ENCODE peak calls at places on chromosomes 13 and 19, in ten cellular contexts. One of them, this sample, is unnamed.
A peak's percentile ranks its signal among the peaks of the same experiment; 100 is the strongest.

GRCh38 chr19:5971714-5972354 is 6.1 kb downstream of the RANBP3 start:
- DNase-seq in upper lobe of left lung: no peak
- DNase-seq in K562: no peak
- DNase-seq in A549: no peak
- DNase-seq in ovary: no peak
- DNase-seq in HepG2: no peak
- DNase-seq in stomach: no peak
- DNase-seq in transverse colon: no peak
- DNase-seq in H1: no peak
- DNase-seq in sigmoid colon: no peak
- DNase-seq in this sample: no peak

GRCh38 chr13:49060698-49061387 is 85.1 kb downstream of the FNDC3A start:
- DNase-seq in ovary: no peak
- DNase-seq in upper lobe of left lung: no peak
- DNase-seq in stomach: no peak
- DNase-seq in sigmoid colon: no peak
- DNase-seq in transverse colon: no peak
- DNase-seq in HepG2: no peak
- DNase-seq in K562: no peak
- DNase-seq in H1: no peak
- DNase-seq in A549: no peak
- DNase-seq in this sample: no peak

GRCh38 chr19:29671393-29672076 is 6.3 kb downstream of the PLEKHF1 start:
- DNase-seq in K562: peak; percentile 62
- DNase-seq in ovary: peak; percentile 19
- DNase-seq in H1: no peak
- DNase-seq in upper lobe of left lung: peak; percentile 72
- DNase-seq in HepG2: peak; percentile 76
- DNase-seq in stomach: peak; percentile 60
- DNase-seq in sigmoid colon: peak; percentile 72
- DNase-seq in A549: no peak
- DNase-seq in transverse colon: peak; percentile 72
- DNase-seq in this sample: no peak

GRCh38 chr19:46390866-46391265 is 22.5 kb downstream of the CCDC8 start:
- DNase-seq in upper lobe of left lung: no peak
- DNase-seq in H1: no peak
- DNase-seq in K562: no peak
- DNase-seq in sigmoid colon: peak; percentile 62
- DNase-seq in stomach: no peak
- DNase-seq in transverse colon: no peak
- DNase-seq in ovary: peak; percentile 26
- DNase-seq in A549: no peak
- DNase-seq in HepG2: no peak
- DNase-seq in this sample: no peak

GRCh38 chr19:38564981-38565685 is 52.6 kb downstream of the MAP4K1 start:
- DNase-seq in transverse colon: no peak
- DNase-seq in A549: no peak
- DNase-seq in H1: no peak
- DNase-seq in sigmoid colon: no peak
- DNase-seq in ovary: no peak
- DNase-seq in upper lobe of left lung: no peak
- DNase-seq in K562: no peak
- DNase-seq in stomach: no peak
- DNase-seq in HepG2: no peak
- DNase-seq in this sample: no peak

GRCh38 chr19:43305642-43306041 is 36.3 kb upstream of the PSG9 start:
- DNase-seq in HepG2: peak; percentile 17
- DNase-seq in ovary: no peak
- DNase-seq in upper lobe of left lung: no peak
- DNase-seq in K562: peak; percentile 11
- DNase-seq in A549: no peak
- DNase-seq in transverse colon: no peak
- DNase-seq in stomach: no peak
- DNase-seq in sigmoid colon: no peak
- DNase-seq in H1: no peak
- DNase-seq in this sample: no peak

GRCh38 chr19:55156202-55157063 is 1.1 kb downstream of the TNNI3 start:
- DNase-seq in upper lobe of left lung: peak; percentile 55
- DNase-seq in stomach: peak; percentile 65
- DNase-seq in sigmoid colon: no peak
- DNase-seq in ovary: no peak
- DNase-seq in H1: no peak
- DNase-seq in A549: peak; percentile 90
- DNase-seq in transverse colon: peak; percentile 74
- DNase-seq in HepG2: peak; percentile 64
- DNase-seq in K562: peak; percentile 93
- DNase-seq in this sample: no peak

GRCh38 chr19:19105365-19106060 is 32.8 kb downstream of the TMEM161A start:
- DNase-seq in stomach: peak; percentile 51
- DNase-seq in transverse colon: peak; percentile 69
- DNase-seq in upper lobe of left lung: no peak
- DNase-seq in A549: peak; percentile 48
- DNase-seq in sigmoid colon: peak; percentile 76
- DNase-seq in H1: no peak
- DNase-seq in HepG2: peak; percentile 48
- DNase-seq in K562: peak; percentile 93
- DNase-seq in ovary: peak; percentile 87
- DNase-seq in this sample: peak; percentile 57

GRCh38 chr19:41839211-41839610 is 5.3 kb downstream of the LYPD4 start:
- DNase-seq in sigmoid colon: no peak
- DNase-seq in stomach: no peak
- DNase-seq in K562: no peak
- DNase-seq in transverse colon: no peak
- DNase-seq in HepG2: no peak
- DNase-seq in H1: no peak
- DNase-seq in ovary: no peak
- DNase-seq in A549: no peak
- DNase-seq in upper lobe of left lung: no peak
- DNase-seq in this sample: no peak
- H3K4me3 ChIP-seq in sigmoid colon: no peak overlapping the region
- H3K4me3 ChIP-seq in stomach: no peak overlapping the region
- H3K4me3 ChIP-seq in K562: no peak overlapping the region
- H3K4me3 ChIP-seq in transverse colon: no peak overlapping the region
- H3K4me3 ChIP-seq in HepG2: no peak overlapping the region
- H3K4me3 ChIP-seq in H1: no peak overlapping the region
- H3K4me3 ChIP-seq in ovary: no peak overlapping the region
- H3K4me3 ChIP-seq in A549: no peak overlapping the region
- H3K4me3 ChIP-seq in upper lobe of left lung: no peak overlapping the region
- H3K4me3 ChIP-seq in this sample: no peak overlapping the region

GRCh38 chr13:75223981-75224742 is 257.8 kb downstream of the TBC1D4 start:
- DNase-seq in transverse colon: no peak
- DNase-seq in H1: no peak
- DNase-seq in HepG2: no peak
- DNase-seq in A549: no peak
- DNase-seq in K562: no peak
- DNase-seq in ovary: no peak
- DNase-seq in sigmoid colon: no peak
- DNase-seq in stomach: no peak
- DNase-seq in upper lobe of left lung: no peak
- DNase-seq in this sample: no peak
- TF ChIP-seq CTCF in transverse colon: no peak
- TF ChIP-seq CTCF in H1: no peak
- TF ChIP-seq CTCF in HepG2: no peak
- TF ChIP-seq CTCF in A549: no peak
- TF ChIP-seq CTCF in K562: no peak
- TF ChIP-seq CTCF in ovary: no peak
- TF ChIP-seq CTCF in sigmoid colon: no peak
- TF ChIP-seq CTCF in stomach: no peak
- TF ChIP-seq CTCF in upper lobe of left lung: no peak
- TF ChIP-seq CTCF in this sample: no peak

GRCh38 chr13:40102360-40102727 is 446.9 kb downstream of the COG6 start:
- DNase-seq in transverse colon: no peak
- DNase-seq in H1: no peak
- DNase-seq in HepG2: no peak
- DNase-seq in stomach: no peak
- DNase-seq in ovary: no peak
- DNase-seq in K562: no peak
- DNase-seq in sigmoid colon: no peak
- DNase-seq in A549: no peak
- DNase-seq in upper lobe of left lung: no peak
- DNase-seq in this sample: no peak

GRCh38 chr13:40103864-40104263 is 448.4 kb downstream of the COG6 start:
- DNase-seq in HepG2: no peak
- DNase-seq in sigmoid colon: no peak
- DNase-seq in upper lobe of left lung: no peak
- DNase-seq in K562: no peak
- DNase-seq in H1: no peak
- DNase-seq in transverse colon: no peak
- DNase-seq in ovary: no peak
- DNase-seq in A549: no peak
- DNase-seq in stomach: no peak
- DNase-seq in this sample: no peak

GRCh38 chr13:40101708-40102359 is 446.4 kb downstream of the COG6 start:
- DNase-seq in ovary: no peak
- DNase-seq in stomach: no peak
- DNase-seq in A549: no peak
- DNase-seq in transverse colon: no peak
- DNase-seq in H1: no peak
- DNase-seq in upper lobe of left lung: no peak
- DNase-seq in K562: no peak
- DNase-seq in sigmoid colon: no peak
- DNase-seq in HepG2: no peak
- DNase-seq in this sample: no peak

GRCh38 chr13:40102854-40103253 is 447.4 kb downstream of the COG6 start:
- DNase-seq in K562: no peak
- DNase-seq in H1: no peak
- DNase-seq in upper lobe of left lung: no peak
- DNase-seq in stomach: peak; percentile 52
- DNase-seq in sigmoid colon: no peak
- DNase-seq in ovary: peak; percentile 40
- DNase-seq in HepG2: peak; percentile 32
- DNase-seq in transverse colon: no peak
- DNase-seq in A549: peak; percentile 5
- DNase-seq in this sample: no peak
- TF ChIP-seq EP300 in K562: no peak
- TF ChIP-seq EP300 in H1: no peak
- TF ChIP-seq EP300 in upper lobe of left lung: no peak
- TF ChIP-seq EP300 in stomach: no peak
- TF ChIP-seq EP300 in sigmoid colon: no peak
- TF ChIP-seq EP300 in ovary: no peak
- TF ChIP-seq EP300 in HepG2: no peak
- TF ChIP-seq EP300 in transverse colon: no peak
- TF ChIP-seq EP300 in A549: no peak
- TF ChIP-seq EP300 in this sample: no peak

GRCh38 chr19:2538096-2538757 is 62.3 kb downstream of the GADD45B start:
- DNase-seq in HepG2: no peak
- DNase-seq in stomach: no peak
- DNase-seq in upper lobe of left lung: no peak
- DNase-seq in H1: no peak
- DNase-seq in transverse colon: no peak
- DNase-seq in ovary: no peak
- DNase-seq in sigmoid colon: no peak
- DNase-seq in K562: no peak
- DNase-seq in A549: no peak
- DNase-seq in this sample: no peak

GRCh38 chr19:2542341-2543069 is 66.6 kb downstream of the GADD45B start:
- DNase-seq in stomach: no peak
- DNase-seq in ovary: no peak
- DNase-seq in H1: no peak
- DNase-seq in upper lobe of left lung: no peak
- DNase-seq in HepG2: peak; percentile 63
- DNase-seq in transverse colon: peak; percentile 34
- DNase-seq in K562: no peak
- DNase-seq in A549: no peak
- DNase-seq in sigmoid colon: no peak
- DNase-seq in this sample: no peak

GRCh38 chr19:2540251-2540645 is 64.3 kb downstream of the GADD45B start:
- DNase-seq in sigmoid colon: no peak
- DNase-seq in upper lobe of left lung: no peak
- DNase-seq in stomach: no peak
- DNase-seq in A549: no peak
- DNase-seq in HepG2: no peak
- DNase-seq in K562: no peak
- DNase-seq in ovary: no peak
- DNase-seq in H1: no peak
- DNase-seq in transverse colon: no peak
- DNase-seq in this sample: no peak

GRCh38 chr19:2543463-2544442 is 67.8 kb downstream of the GADD45B start:
- DNase-seq in K562: peak; percentile 66
- DNase-seq in transverse colon: peak; percentile 90
- DNase-seq in upper lobe of left lung: peak; percentile 96
- DNase-seq in HepG2: peak; percentile 94
- DNase-seq in ovary: peak; percentile 92
- DNase-seq in stomach: peak; percentile 91
- DNase-seq in A549: peak; percentile 73
- DNase-seq in H1: peak; percentile 81
- DNase-seq in sigmoid colon: peak; percentile 99
- DNase-seq in this sample: peak; percentile 91

GRCh38 chr19:2540646-2541454 is 64.9 kb downstream of the GADD45B start:
- DNase-seq in K562: no peak
- DNase-seq in A549: peak; percentile 87
- DNase-seq in H1: peak; percentile 96
- DNase-seq in HepG2: peak; percentile 95
- DNase-seq in stomach: peak; percentile 89
- DNase-seq in sigmoid colon: peak; percentile 98
- DNase-seq in ovary: peak; percentile 81
- DNase-seq in upper lobe of left lung: peak; percentile 93
- DNase-seq in transverse colon: peak; percentile 82
- DNase-seq in this sample: peak; percentile 73
- H3K4me3 ChIP-seq in K562: no peak overlapping the region
- H3K4me3 ChIP-seq in A549: peak overlapping the region; percentile 19
- H3K4me3 ChIP-seq in H1: peak overlapping the region; percentile 13
- H3K4me3 ChIP-seq in HepG2: peak overlapping the region; percentile 56
- H3K4me3 ChIP-seq in stomach: peak overlapping the region; percentile 8
- H3K4me3 ChIP-seq in sigmoid colon: peak overlapping the region; percentile 20
- H3K4me3 ChIP-seq in ovary: peak overlapping the region; percentile 25
- H3K4me3 ChIP-seq in upper lobe of left lung: no peak overlapping the region
- H3K4me3 ChIP-seq in transverse colon: no peak overlapping the region
- H3K4me3 ChIP-seq in this sample: peak overlapping the region; percentile 3

DNA sequence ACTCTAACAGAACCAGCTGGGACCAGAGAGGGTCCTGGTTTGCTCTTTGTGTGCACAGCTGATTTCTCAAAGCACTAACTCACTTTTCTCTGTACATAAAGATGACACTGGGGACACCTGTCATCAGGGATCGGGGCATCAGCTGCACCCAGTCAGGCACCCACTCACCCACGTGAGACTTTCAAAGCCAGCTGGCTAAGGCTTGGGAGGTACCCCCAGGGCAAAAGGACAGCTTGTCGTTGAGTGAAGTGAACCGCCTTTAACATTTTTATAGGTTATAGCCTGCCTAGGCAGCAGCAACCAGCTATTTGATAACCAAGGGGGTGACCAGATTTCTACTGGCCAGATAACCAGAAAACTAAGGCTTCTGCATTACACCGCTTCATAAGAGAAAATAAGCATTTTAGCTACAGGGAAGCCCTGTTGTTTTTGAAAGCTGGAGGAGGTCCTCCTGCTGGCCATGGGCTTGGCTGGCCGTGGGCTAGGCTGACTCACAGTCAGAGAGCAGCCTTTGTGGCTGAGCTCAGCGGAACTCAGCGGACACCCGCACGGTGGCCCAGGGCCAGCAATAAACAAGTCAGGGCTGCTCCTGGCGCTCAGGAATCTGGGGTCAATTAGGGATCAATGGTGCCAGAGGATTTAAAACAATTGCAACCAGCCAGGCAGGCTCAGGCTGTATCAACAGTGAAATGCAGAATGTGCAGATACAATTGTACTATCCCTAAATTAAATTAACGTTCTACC is 57.1 kb downstream of the ALOX5AP start:
- DNase-seq in A549: peak; percentile 33
- DNase-seq in sigmoid colon: peak; percentile 89
- DNase-seq in HepG2: peak; percentile 61
- DNase-seq in stomach: peak; percentile 71
- DNase-seq in H1: no peak
- DNase-seq in ovary: peak; percentile 81
- DNase-seq in transverse colon: peak; percentile 50
- DNase-seq in upper lobe of left lung: peak; percentile 48
- DNase-seq in K562: no peak
- DNase-seq in this sample: peak; percentile 49
- TF ChIP-seq CTCF in A549: no peak
- TF ChIP-seq CTCF in sigmoid colon: peak; percentile 13
- TF ChIP-seq CTCF in HepG2: peak; percentile 36
- TF ChIP-seq CTCF in stomach: no peak
- TF ChIP-seq CTCF in H1: no peak
- TF ChIP-seq CTCF in ovary: peak; percentile 48
- TF ChIP-seq CTCF in transverse colon: peak; percentile 13
- TF ChIP-seq CTCF in upper lobe of left lung: no peak
- TF ChIP-seq CTCF in K562: no peak
- TF ChIP-seq CTCF in this sample: peak; percentile 33